ENCODE peak calls at places on chromosomes 13 and 19, in six cellular contexts. P, A, S, L, K and X are unnamed samples.

GRCh38 chr13:41050041-41050440 is 11.3 kb upstream of the WBP4 start:
- DNase-seq in P (no peak), A (no peak), S (no peak), L (no peak), K (no peak), X (no peak)

GRCh38 chr13:106352850-106353249 is 182.6 kb downstream of the EFNB2 start:
- DNase-seq in P (no peak), A (no peak), S (peak; percentile 45), L (no peak), K (no peak), X (no peak)

GRCh38 chr19:703651-704446 is 4.9 kb upstream of the PALM start:
- DNase-seq in P (peak; percentile 50), A (peak; percentile 90), S (peak; percentile 71), L (peak; percentile 90), K (peak; percentile 94), X (peak; percentile 53)

GRCh38 chr13:44438234-44438579 is 64.6 kb downstream of the SERP2 start:
- DNase-seq in P (no peak), A (no peak), S (no peak), L (no peak), K (no peak), X (no peak)

GRCh38 chr13:92974905-92975429 is 251.6 kb upstream of the GPC6 start:
- DNase-seq in P (no peak), A (no peak), S (no peak), L (no peak), K (no peak), X (no peak)

GRCh38 chr19:1177322-1178114 is 3.5 kb upstream of the SBNO2 start:
- DNase-seq in P (peak; percentile 97), A (peak; percentile 58), S (peak; percentile 93), L (no peak), K (peak; percentile 93), X (no peak)

GRCh38 chr19:7264858-7265257 is 29.4 kb downstream of the INSR start:
- DNase-seq in P (no peak), A (no peak), S (no peak), L (no peak), K (no peak), X (no peak)

GRCh38 chr13:113954046-113954841 is 19.6 kb downstream of the C13orf46 start:
- DNase-seq in P (no peak), A (peak; percentile 35), S (no peak), L (peak; percentile 32), K (no peak), X (no peak)

GRCh38 chr19:28669804-28670203 is 543.1 kb downstream of the UQCRFS1 start:
- DNase-seq in P (no peak), A (no peak), S (no peak), L (no peak), K (no peak), X (no peak)

GRCh38 chr19:28665748-28666147 is 547.2 kb downstream of the UQCRFS1 start:
- DNase-seq in P (no peak), A (no peak), S (no peak), L (no peak), K (no peak), X (no peak)

GRCh38 chr19:28667348-28667977 is 545.5 kb downstream of the UQCRFS1 start:
- DNase-seq in P (no peak), A (no peak), S (no peak), L (no peak), K (no peak), X (no peak)

DNA sequence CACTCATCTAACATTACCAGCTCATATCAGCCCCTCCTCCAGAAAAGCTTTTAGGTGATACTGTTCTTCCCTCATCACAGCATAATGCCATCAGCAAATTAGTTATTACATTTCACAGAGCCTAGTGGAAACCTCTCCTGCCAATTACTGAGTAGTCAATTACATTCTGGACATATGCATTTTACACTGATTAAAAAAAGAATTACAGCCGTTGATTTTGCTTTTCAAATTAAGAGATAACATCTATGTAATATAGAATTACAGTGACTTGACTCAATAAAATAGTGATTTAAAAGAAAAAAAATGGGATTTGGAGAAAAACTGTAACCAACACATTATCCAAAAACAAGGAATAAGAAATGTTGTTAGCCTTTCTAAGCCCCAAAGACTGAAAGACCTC is 542.1 kb downstream of the UQCRFS1 start:
- DNase-seq in P (no peak), A (no peak), S (no peak), L (no peak), K (no peak), X (no peak)
- H3K4me3 ChIP-seq in P (no peak overlapping the region), A (no peak overlapping the region), S (no peak overlapping the region), L (no peak overlapping the region), K (no peak overlapping the region), X (no peak overlapping the region)

GRCh38 chr13:33015275-33015674 is 948 bp upstream of the KL start:
- DNase-seq in P (no peak), A (no peak), S (no peak), L (no peak), K (no peak), X (no peak)
- H3K4me3 ChIP-seq in P (no peak overlapping the region), A (peak overlapping the region; percentile 66), S (no peak overlapping the region), L (peak overlapping the region; percentile 57), K (no peak overlapping the region), X (no peak overlapping the region)

GRCh38 chr13:66345988-66346387 is 884.1 kb downstream of the PCDH9 start:
- DNase-seq in P (no peak), A (no peak), S (no peak), L (no peak), K (no peak), X (no peak)

GRCh38 chr13:66349945-66350344 is 880.2 kb downstream of the PCDH9 start:
- DNase-seq in P (no peak), A (no peak), S (no peak), L (no peak), K (no peak), X (no peak)

GRCh38 chr13:66344770-66345367 is 885.3 kb downstream of the PCDH9 start:
- DNase-seq in P (no peak), A (no peak), S (no peak), L (no peak), K (no peak), X (no peak)

GRCh38 chr13:66347718-66348117 is 882.4 kb downstream of the PCDH9 start:
- DNase-seq in P (no peak), A (no peak), S (peak; percentile 45), L (no peak), K (no peak), X (no peak)

GRCh38 chr13:66348745-66349720 is 881.1 kb downstream of the PCDH9 start:
- DNase-seq in P (peak; percentile 2), A (no peak), S (peak; percentile 21), L (no peak), K (no peak), X (no peak)
- H3K4me3 ChIP-seq in P (no peak overlapping the region), A (no peak overlapping the region), S (no peak overlapping the region), L (no peak overlapping the region), K (no peak overlapping the region), X (no peak overlapping the region)

GRCh38 chr19:18588611-18589379 is at the start of gene REX1BD:
- DNase-seq in P (peak; percentile 78), A (peak; percentile 94), S (peak; percentile 73), L (peak; percentile 89), K (peak; percentile 97), X (peak; percentile 88)

GRCh38 chr19:18587962-18588610 is 512 bp upstream of the REX1BD start:
- DNase-seq in P (no peak), A (no peak), S (no peak), L (no peak), K (peak; percentile 73), X (peak; percentile 48)

GRCh38 chr19:18591735-18592385 is 3.3 kb downstream of the REX1BD start:
- DNase-seq in P (no peak), A (no peak), S (no peak), L (no peak), K (no peak), X (no peak)

GRCh38 chr19:18589380-18590272 is 1.0 kb downstream of the REX1BD start:
- DNase-seq in P (peak; percentile 45), A (peak; percentile 84), S (peak; percentile 68), L (peak; percentile 83), K (peak; percentile 94), X (no peak)

GRCh38 chr19:18590273-18591272 is 2.0 kb downstream of the REX1BD start:
- DNase-seq in P (no peak), A (peak; percentile 87), S (peak; percentile 87), L (no peak), K (peak; percentile 90), X (peak; percentile 33)
- H3K4me3 ChIP-seq in P (no peak overlapping the region), A (peak overlapping the region; percentile 78), S (peak overlapping the region; percentile 78), L (no peak overlapping the region), K (no peak overlapping the region), X (no peak overlapping the region)